ENCODE peak calls at places on chromosomes 6 and 20, in nine cellular contexts. M is caudate nucleus; I is COR-L47; G is Peyer's patch; Y is GF-D8; J is substantia nigra; X is upper lobe of right lung; Z is activated CD8-positive, alpha-beta T cell treated with anti-CD3 and anti-CD28 coated beads, Interleukin-2, amount 10 ng/mL, durations not matched to agents 7 days and 5 days; S is NCI-H524. U is an unnamed sample.

GRCh38 chr6:122612838-122613237 is 2.6 kb downstream of the PKIB start:
- DNase-seq in M (no peak), I (no peak), G (no peak), Y (no peak), J (no peak), X (no peak), Z (no peak), S (no peak), U (no peak)

GRCh38 chr6:1015819-1016218 is 296.1 kb upstream of the FOXQ1 start:
- DNase-seq in M (no peak), I (no peak), G (no peak), Y (no peak), J (no peak), X (no peak), Z (peak), S (peak), U (no peak)

GRCh38 chr6:17892097-17892686 is 95.2 kb downstream of the KIF13A start:
- DNase-seq in M (no peak), I (no peak), G (no peak), Y (peak), J (no peak), X (no peak), Z (no peak), S (no peak), U (no peak)

GRCh38 chr6:37487891-37488290 is 11.8 kb downstream of the CCDC167 start:
- DNase-seq in M (no peak), I (no peak), G (no peak), Y (no peak), J (no peak), X (no peak), Z (no peak), S (peak), U (no peak)

GRCh38 chr6:138815797-138816528 is 20.1 kb downstream of the ECT2L start:
- DNase-seq in M (no peak), I (peak), G (no peak), Y (peak), J (no peak), X (no peak), Z (peak), S (peak), U (peak)

GRCh38 chr6:79127660-79128059 is 49.6 kb upstream of the PHIP start:
- DNase-seq in M (no peak), I (peak), G (no peak), Y (no peak), J (no peak), X (no peak), Z (no peak), S (no peak), U (no peak)

GRCh38 chr20:20489623-20490341 is 121.9 kb downstream of the INSM1 start:
- DNase-seq in M (no peak), I (no peak), G (no peak), Y (no peak), J (no peak), X (no peak), Z (no peak), S (peak), U (no peak)

GRCh38 chr6:99905209-99906106 is 88.6 kb downstream of the MCHR2 start:
- DNase-seq in M (no peak), I (peak), G (no peak), Y (peak), J (no peak), X (no peak), Z (no peak), S (peak), U (peak)

GRCh38 chr6:157613011-157613522 is 210.0 kb upstream of the SNX9 start:
- DNase-seq in M (no peak), I (no peak), G (no peak), Y (peak), J (no peak), X (no peak), Z (no peak), S (no peak), U (no peak)

GRCh38 chr20:23415555-23415954 is 5.7 kb downstream of the NAPB start:
- DNase-seq in M (no peak), I (no peak), G (no peak), Y (no peak), J (no peak), X (no peak), Z (no peak), S (no peak), U (no peak)

GRCh38 chr6:53151676-53152075 is 3.0 kb upstream of the GCM1 start:
- DNase-seq in M (no peak), I (no peak), G (no peak), Y (no peak), J (no peak), X (no peak), Z (no peak), S (peak), U (no peak)

GRCh38 chr20:47568837-47569410 is 67.2 kb downstream of the NCOA3 start:
- DNase-seq in M (no peak), I (no peak), G (no peak), Y (no peak), J (no peak), X (no peak), Z (no peak), S (no peak), U (no peak)

GRCh38 chr6:4573958-4574481 is 202.2 kb upstream of the CDYL start:
- DNase-seq in M (no peak), I (no peak), G (no peak), Y (no peak), J (no peak), X (no peak), Z (no peak), S (no peak), U (no peak)

GRCh38 chr6:111260570-111261298 is 173.4 kb downstream of the SLC16A10 start:
- DNase-seq in M (no peak), I (no peak), G (no peak), Y (no peak), J (no peak), X (no peak), Z (no peak), S (no peak), U (no peak)

GRCh38 chr20:37523012-37523391 is 2.0 kb downstream of the NNAT start:
- DNase-seq in M (no peak), I (no peak), G (no peak), Y (no peak), J (no peak), X (no peak), Z (no peak), S (no peak), U (no peak)

GRCh38 chr6:137518584-137518983 is 24.4 kb upstream of the OLIG3 start:
- DNase-seq in M (no peak), I (no peak), G (no peak), Y (no peak), J (no peak), X (no peak), Z (no peak), S (peak), U (no peak)

GRCh38 chr20:23152308-23152892 is 66.3 kb upstream of the CD93 start:
- DNase-seq in M (no peak), I (no peak), G (peak), Y (peak), J (no peak), X (no peak), Z (peak), S (no peak), U (no peak)

GRCh38 chr6:107264357-107264831 is 149.1 kb upstream of the BEND3 start:
- DNase-seq in M (no peak), I (no peak), G (no peak), Y (peak), J (no peak), X (no peak), Z (no peak), S (no peak), U (no peak)

GRCh38 chr6:44733868-44734267 is 346.4 kb downstream of the CDC5L start:
- DNase-seq in M (no peak), I (no peak), G (no peak), Y (no peak), J (no peak), X (no peak), Z (no peak), S (no peak), U (peak)

GRCh38 chr6:112912351-112913101 is 565.4 kb downstream of the RFPL4B start:
- DNase-seq in M (no peak), I (no peak), G (no peak), Y (no peak), J (no peak), X (no peak), Z (no peak), S (no peak), U (no peak)

GRCh38 chr20:49318430-49319203 is 40.8 kb upstream of the ZNFX1 start:
- DNase-seq in M (no peak), I (no peak), G (no peak), Y (no peak), J (no peak), X (no peak), Z (peak), S (no peak), U (no peak)

GRCh38 chr6:79810878-79811277 is 136.5 kb downstream of the ELOVL4 start:
- DNase-seq in M (no peak), I (peak), G (no peak), Y (no peak), J (no peak), X (no peak), Z (no peak), S (peak), U (no peak)

GRCh38 chr6:109867009-109867969 is 110.8 kb upstream of the GPR6 start:
- DNase-seq in M (peak), I (no peak), G (no peak), Y (no peak), J (peak), X (no peak), Z (no peak), S (peak), U (peak)

GRCh38 chr6:38518511-38519304 is 121.0 kb downstream of the BTBD9 start:
- DNase-seq in M (no peak), I (no peak), G (no peak), Y (no peak), J (no peak), X (no peak), Z (no peak), S (no peak), U (no peak)

GRCh38 chr6:46437671-46438221 is 53.5 kb downstream of the RCAN2 start:
- DNase-seq in M (no peak), I (no peak), G (no peak), Y (no peak), J (no peak), X (no peak), Z (no peak), S (no peak), U (no peak)

GRCh38 chr6:169933839-169934698 is 182.6 kb downstream of the ERMARD start:
- DNase-seq in M (no peak), I (no peak), G (no peak), Y (no peak), J (no peak), X (no peak), Z (no peak), S (no peak), U (no peak)

GRCh38 chr20:45545754-45546453 is 1.3 kb downstream of the EPPIN start:
- DNase-seq in M (no peak), I (no peak), G (no peak), Y (no peak), J (no peak), X (no peak), Z (no peak), S (peak), U (peak)

GRCh38 chr6:79028641-79029314 is 49.3 kb downstream of the PHIP start:
- DNase-seq in M (no peak), I (no peak), G (no peak), Y (no peak), J (no peak), X (no peak), Z (no peak), S (no peak), U (no peak)

GRCh38 chr6:31272856-31273626 is 1.1 kb upstream of the HLA-C start:
- DNase-seq in M (no peak), I (no peak), G (no peak), Y (no peak), J (no peak), X (no peak), Z (peak), S (no peak), U (no peak)